ENCODE peak calls at places on chromosomes 11 and 22, in five cellular contexts. M, N, X, V and B are unnamed samples.
A peak's percentile ranks its signal among the peaks of the same experiment; 100 is the strongest.

GRCh38 chr22:42990131-42990838 is 24.7 kb downstream of the PACSIN2 start:
- DNase-seq in M (no peak), N (no peak), X (peak; percentile 51), V (peak; percentile 89), B (no peak)

GRCh38 chr11:16347928-16348685 is 8.2 kb downstream of the SOX6 start:
- DNase-seq in M (no peak), N (no peak), X (no peak), V (peak; percentile 2), B (no peak)

GRCh38 chr11:130448416-130449068 is at the start of gene ADAMTS15:
- DNase-seq in M (peak; percentile 97), N (peak; percentile 91), X (peak; percentile 95), V (peak; percentile 92), B (no peak)

GRCh38 chr22:41009222-41009948 is 58.2 kb downstream of the RBX1 start:
- DNase-seq in M (no peak), N (no peak), X (no peak), V (peak; percentile 74), B (no peak)

GRCh38 chr11:16013242-16013641 is 343.1 kb downstream of the SOX6 start:
- DNase-seq in M (no peak), N (no peak), X (no peak), V (no peak), B (no peak)

GRCh38 chr22:50599816-50600454 is 658 bp upstream of the MAPK8IP2 start:
- DNase-seq in M (peak; percentile 68), N (peak; percentile 29), X (peak; percentile 76), V (no peak), B (no peak)

GRCh38 chr11:122258446-122258994 is 142.5 kb upstream of the BLID start:
- DNase-seq in M (no peak), N (no peak), X (no peak), V (no peak), B (no peak)

GRCh38 chr11:118902336-118903203 is 18.9 kb downstream of the CXCR5 start:
- DNase-seq in M (no peak), N (no peak), X (no peak), V (no peak), B (no peak)

GRCh38 chr11:75277211-75277805 is 36.7 kb downstream of the TPBGL start:
- DNase-seq in M (no peak), N (no peak), X (no peak), V (no peak), B (no peak)

GRCh38 chr11:11403763-11404725 is 51.0 kb upstream of the CSNK2A3 start:
- DNase-seq in M (no peak), N (no peak), X (peak; percentile 50), V (peak; percentile 48), B (no peak)

GRCh38 chr22:50019316-50019715 is 6.8 kb upstream of the IL17REL start:
- DNase-seq in M (no peak), N (no peak), X (no peak), V (no peak), B (no peak)

GRCh38 chr22:35674335-35674734 is 26.1 kb downstream of the APOL6 start:
- DNase-seq in M (no peak), N (no peak), X (peak; percentile 28), V (no peak), B (no peak)

GRCh38 chr11:112613051-112613972 is 347.9 kb upstream of the NCAM1 start:
- DNase-seq in M (no peak), N (no peak), X (no peak), V (no peak), B (no peak)

GRCh38 chr11:46071091-46071490 is 50.2 kb downstream of the PHF21A start:
- DNase-seq in M (no peak), N (no peak), X (no peak), V (no peak), B (no peak)

GRCh38 chr11:126799974-126800373 is 200.6 kb downstream of the KIRREL3 start:
- DNase-seq in M (no peak), N (no peak), X (no peak), V (no peak), B (no peak)

GRCh38 chr22:48410536-48410935 is 1417.1 kb downstream of the BRD1 start:
- DNase-seq in M (no peak), N (no peak), X (no peak), V (no peak), B (no peak)

GRCh38 chr11:67276821-67277230 is 10.6 kb downstream of the GRK2 start:
- DNase-seq in M (peak; percentile 71), N (peak; percentile 57), X (peak; percentile 59), V (peak; percentile 53), B (peak; percentile 62)

DNA sequence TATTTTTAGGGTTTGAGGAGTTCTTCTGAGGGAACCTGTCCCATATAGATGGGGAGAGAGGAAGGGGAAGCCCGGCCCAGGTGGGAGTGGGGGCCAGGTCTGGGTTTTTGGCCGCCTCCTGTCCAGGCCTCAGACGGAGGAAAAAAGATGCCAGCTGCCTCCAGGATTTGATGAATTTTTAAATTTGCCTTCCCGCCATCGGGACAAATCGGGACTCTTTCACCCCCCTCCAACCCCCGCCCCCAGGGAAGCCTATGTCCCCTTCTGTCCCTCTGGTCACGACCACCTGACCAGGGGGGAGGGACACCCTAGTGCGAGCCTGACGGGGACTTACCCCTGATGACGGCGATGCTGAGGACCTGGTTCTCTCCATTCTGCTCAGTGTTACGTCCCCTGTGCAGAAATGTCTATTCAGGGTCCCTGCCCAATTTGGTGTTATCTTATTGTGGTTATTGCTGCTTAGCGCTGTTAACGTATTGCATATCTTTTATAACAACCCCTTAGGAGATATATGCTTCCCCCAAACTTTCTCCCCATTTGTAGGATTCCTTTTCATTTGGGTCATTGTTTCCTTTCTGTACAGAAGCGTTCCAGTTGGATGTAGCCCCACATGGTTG is 115.9 kb upstream of the GRK3 start:
- DNase-seq in M (no peak), N (no peak), X (peak; percentile 25), V (peak; percentile 22), B (peak; percentile 21)
- H3K4me1 ChIP-seq in M (no peaks in the 10 kb centered on the region), N (peaks cover 12% of the 10 kb centered on the region), X (peaks cover 15% of the 10 kb centered on the region), V (peaks cover 2% of the 10 kb centered on the region), B (peaks cover 31% of the 10 kb centered on the region)

GRCh38 chr11:80365980-80366379 is 925.1 kb upstream of the TENM4 start:
- DNase-seq in M (no peak), N (no peak), X (no peak), V (peak; percentile 3), B (no peak)
- H2AFZ ChIP-seq in M (no peak overlapping the region), N (no peak overlapping the region), X (no peak overlapping the region), V (no peak overlapping the region), B (no peak overlapping the region)

GRCh38 chr11:96015911-96016565 is 92.1 kb upstream of the MTMR2 start:
- DNase-seq in M (peak; percentile 33), N (peak; percentile 16), X (peak; percentile 47), V (no peak), B (peak; percentile 7)
- H3K4me1 ChIP-seq in M (peaks cover 21% of the 10 kb centered on the region), N (peaks cover 29% of the 10 kb centered on the region), X (peaks cover 46% of the 10 kb centered on the region), V (peaks cover 4% of the 10 kb centered on the region), B (peaks cover 33% of the 10 kb centered on the region)

GRCh38 chr11:18010977-18011586 is 1.8 kb downstream of the SERGEF start:
- DNase-seq in M (no peak), N (no peak), X (no peak), V (no peak), B (no peak)
- H2AFZ ChIP-seq in M (no peak overlapping the region), N (no peak overlapping the region), X (no peak overlapping the region), V (no peak overlapping the region), B (no peak overlapping the region)

GRCh38 chr11:36566407-36567053 is 1.3 kb upstream of the RAG1 start:
- DNase-seq in M (no peak), N (no peak), X (no peak), V (no peak), B (no peak)
- H3K4me1 ChIP-seq in M (no peaks in the 10 kb centered on the region), N (no peaks in the 10 kb centered on the region), X (no peaks in the 10 kb centered on the region), V (no peaks in the 10 kb centered on the region), B (no peaks in the 10 kb centered on the region)

GRCh38 chr11:109422755-109423113 is 744 bp downstream of the C11orf87 start:
- DNase-seq in M (no peak), N (no peak), X (peak; percentile 6), V (peak; percentile 14), B (no peak)

GRCh38 chr11:109424893-109425292 is 2.9 kb downstream of the C11orf87 start:
- DNase-seq in M (peak; percentile 73), N (peak; percentile 39), X (peak; percentile 91), V (no peak), B (peak; percentile 2)

GRCh38 chr11:109423860-109424190 is 1.8 kb downstream of the C11orf87 start:
- DNase-seq in M (no peak), N (no peak), X (peak; percentile 9), V (no peak), B (no peak)

GRCh38 chr11:109423114-109423859 is 1.3 kb downstream of the C11orf87 start:
- DNase-seq in M (peak; percentile 44), N (no peak), X (peak; percentile 52), V (peak; percentile 5), B (no peak)

DNA sequence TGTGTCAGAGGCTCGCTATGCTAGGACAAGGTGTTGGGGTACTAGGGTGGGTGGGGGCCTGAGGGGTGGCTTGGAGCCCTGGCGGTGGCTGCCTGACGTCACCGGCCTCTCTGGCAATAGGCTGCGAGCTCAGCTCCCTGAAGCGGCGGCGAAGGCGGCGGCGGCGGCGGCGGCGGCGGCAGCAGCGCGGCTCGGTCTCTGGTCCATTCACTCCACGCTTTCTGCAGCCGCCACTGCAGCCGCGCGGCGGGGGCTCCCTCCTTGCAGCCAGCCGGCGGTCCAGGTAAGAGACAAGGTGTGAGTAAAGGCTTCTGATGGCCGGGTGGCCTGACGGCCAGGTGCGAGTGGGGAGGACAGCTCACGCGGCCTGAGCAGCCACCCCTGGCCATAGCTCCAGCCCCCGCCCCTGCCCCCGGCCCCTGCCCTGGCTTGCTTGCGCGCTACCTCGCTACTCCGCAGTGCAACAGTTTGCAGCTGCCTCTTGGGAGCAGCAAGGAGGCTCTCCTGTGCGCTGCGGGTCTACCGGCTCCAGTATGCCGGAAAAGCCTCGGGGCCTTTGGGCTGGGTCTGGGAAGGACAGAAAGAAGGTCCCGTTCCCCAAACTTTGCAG is at the start of gene C11orf87:
- DNase-seq in M (peak; percentile 79), N (no peak), X (peak; percentile 77), V (no peak), B (no peak)
- H2AFZ ChIP-seq in M (no peak within 1 kb of the TSS), N (no peak within 1 kb of the TSS), X (peak within 1 kb of the TSS; percentile 96), V (no peak within 1 kb of the TSS), B (no peak within 1 kb of the TSS)

GRCh38 chr22:46074771-46075551 is 75.4 kb upstream of the PPARA start:
- DNase-seq in M (no peak), N (no peak), X (peak; percentile 36), V (no peak), B (no peak)
- H3K4me1 ChIP-seq in M (peaks cover 19% of the 10 kb centered on the region), N (no peaks in the 10 kb centered on the region), X (peaks cover 56% of the 10 kb centered on the region), V (peaks cover 11% of the 10 kb centered on the region), B (peaks cover 6% of the 10 kb centered on the region)

GRCh38 chr11:96188625-96189006 is 154.4 kb downstream of the MAML2 start:
- DNase-seq in M (no peak), N (peak; percentile 43), X (no peak), V (no peak), B (no peak)
- H2AFZ ChIP-seq in M (no peak overlapping the region), N (no peak overlapping the region), X (no peak overlapping the region), V (no peak overlapping the region), B (no peak overlapping the region)